ENCODE peak calls at places on chromosomes 12 and 14, in ten cellular contexts. X is ovary; A is frontal cortex; I is AML-193; R is mesothelial cell of epicardium; T is tibial artery; C is transverse colon; N is stimulated activated CD4-positive, alpha-beta T cell treated with anti-CD3 and anti-CD28 coated beads, TNF-alpha, amount 100 ng/mL, for 4 hours; B is T47D; H is BJ. Z is an unnamed sample.

GRCh38 chr12:117052386-117053049 is 46.7 kb downstream of the TESC start:
- DNase-seq in B (no peak), H (no peak), C (no peak), X (no peak), T (no peak), N (no peak), R (no peak), A (no peak), I (no peak), Z (no peak)

GRCh38 chr14:104991896-104992230 is 6.3 kb downstream of the CLBA1 start:
- DNase-seq in I (no peak), H (no peak), C (no peak), A (no peak), N (no peak), B (no peak), R (no peak), T (no peak), X (no peak), Z (no peak)

GRCh38 chr14:103334644-103335603 is 887 bp downstream of the EIF5 start:
- DNase-seq in T (peak), H (no peak), B (peak), N (peak), C (peak), R (peak), A (peak), I (peak), X (peak), Z (peak)

GRCh38 chr12:56687225-56688128 is 607 bp downstream of the PTGES3 start:
- DNase-seq in X (peak), H (no peak), A (no peak), B (no peak), R (peak), N (peak), I (peak), C (peak), T (peak), Z (no peak)

GRCh38 chr14:104974665-104975390 is 3.3 kb downstream of the AHNAK2 start:
- DNase-seq in X (no peak), A (no peak), I (no peak), B (no peak), N (no peak), H (no peak), C (no peak), R (no peak), T (peak), Z (no peak)

GRCh38 chr12:45518516-45519235 is 210.8 kb upstream of the ARID2 start:
- DNase-seq in A (no peak), B (no peak), C (no peak), I (no peak), H (no peak), X (no peak), R (no peak), N (no peak), T (no peak), Z (no peak)

GRCh38 chr14:101585211-101585610 is 23.9 kb downstream of the DIO3 start:
- DNase-seq in T (no peak), H (no peak), I (no peak), A (no peak), C (no peak), X (no peak), N (no peak), R (no peak), B (no peak), Z (no peak)

GRCh38 chr14:51780741-51781140 is 79.7 kb upstream of the GNG2 start:
- DNase-seq in C (no peak), H (no peak), N (no peak), X (no peak), A (no peak), R (no peak), T (no peak), B (no peak), I (no peak), Z (no peak)

GRCh38 chr12:130014485-130014807 is 110.6 kb upstream of the TMEM132D start:
- DNase-seq in N (no peak), T (no peak), A (no peak), C (no peak), R (no peak), I (no peak), H (no peak), X (no peak), B (no peak), Z (no peak)

GRCh38 chr14:104138891-104139459 is 588 bp downstream of the KIF26A start:
- DNase-seq in R (peak), X (peak), C (no peak), B (no peak), H (no peak), A (no peak), I (no peak), T (peak), N (no peak), Z (no peak)

GRCh38 chr12:98513379-98514318 is 1.7 kb upstream of the TMPO start:
- DNase-seq in T (no peak), H (no peak), B (no peak), I (peak), N (no peak), C (no peak), R (no peak), X (no peak), A (no peak), Z (no peak)

GRCh38 chr12:7145671-7146070 is 15.5 kb downstream of the CLSTN3 start:
- DNase-seq in T (peak), C (no peak), B (no peak), R (no peak), X (no peak), A (no peak), H (no peak), N (no peak), I (no peak), Z (no peak)

GRCh38 chr12:29067430-29067829 is 81.6 kb upstream of the FAR2 start:
- DNase-seq in R (no peak), I (peak), N (no peak), H (no peak), B (no peak), A (no peak), T (no peak), C (no peak), X (no peak), Z (no peak)

GRCh38 chr14:94043756-94044475 is 17.8 kb downstream of the OTUB2 start:
- DNase-seq in R (no peak), N (no peak), A (no peak), B (no peak), T (peak), C (no peak), I (no peak), H (no peak), X (no peak), Z (no peak)

GRCh38 chr12:111030800-111031199 is 110.4 kb upstream of the MYL2 start:
- DNase-seq in X (no peak), R (no peak), C (no peak), H (no peak), N (no peak), A (no peak), T (no peak), B (no peak), I (no peak), Z (no peak)

GRCh38 chr12:56996793-56997545 is 9.4 kb downstream of the ZBTB39 start:
- DNase-seq in C (no peak), H (no peak), N (no peak), R (no peak), T (no peak), X (no peak), A (no peak), I (no peak), B (no peak), Z (no peak)

GRCh38 chr14:69803753-69804152 is 6.7 kb upstream of the SLC10A1 start:
- DNase-seq in X (no peak), T (no peak), R (no peak), C (no peak), H (no peak), N (no peak), B (no peak), I (no peak), A (no peak), Z (no peak)

GRCh38 chr12:8692573-8692972 is 5.2 kb upstream of the RIMKLB start:
- DNase-seq in N (no peak), R (no peak), H (no peak), T (peak), A (peak), X (peak), C (peak), B (no peak), I (no peak), Z (no peak)

GRCh38 chr12:52561880-52562449 is 9.0 kb upstream of the KRT71 start:
- DNase-seq in C (no peak), B (no peak), H (no peak), R (no peak), X (no peak), N (no peak), T (no peak), A (no peak), I (no peak), Z (no peak)

GRCh38 chr12:87678453-87678852 is 350.7 kb downstream of the C12orf50 start:
- DNase-seq in I (no peak), T (no peak), A (no peak), R (no peak), B (no peak), X (no peak), C (no peak), N (no peak), H (no peak), Z (no peak)

GRCh38 chr14:90061849-90062794 is at the start of gene KCNK13:
- DNase-seq in B (peak), H (no peak), A (peak), T (no peak), X (no peak), R (peak), N (no peak), I (no peak), C (peak), Z (no peak)

GRCh38 chr12:32918890-32919791 is 22.6 kb upstream of the PKP2 start:
- DNase-seq in R (no peak), T (no peak), C (no peak), A (no peak), N (no peak), I (no peak), B (no peak), X (peak), H (no peak), Z (no peak)

GRCh38 chr12:75923964-75924666 is 107.5 kb downstream of the PHLDA1 start:
- DNase-seq in X (no peak), N (no peak), A (no peak), B (no peak), H (no peak), T (no peak), C (no peak), R (no peak), I (no peak), Z (no peak)

GRCh38 chr12:40672650-40673319 is 19.5 kb upstream of the CNTN1 start:
- DNase-seq in I (no peak), B (no peak), C (no peak), N (no peak), R (no peak), X (no peak), A (no peak), T (no peak), H (no peak), Z (no peak)

GRCh38 chr12:116096874-116097273 is 180.6 kb downstream of the MED13L start:
- DNase-seq in T (no peak), R (no peak), H (no peak), X (no peak), I (no peak), A (no peak), C (no peak), N (no peak), B (no peak), Z (no peak)

GRCh38 chr14:96752594-96752993 is 44.6 kb upstream of the VRK1 start:
- DNase-seq in H (no peak), B (no peak), T (no peak), C (no peak), A (no peak), R (no peak), N (no peak), X (no peak), I (no peak), Z (no peak)

GRCh38 chr14:101894365-101895113 is 69.8 kb upstream of the DYNC1H1 start:
- DNase-seq in R (no peak), N (no peak), C (peak), H (no peak), A (no peak), B (no peak), I (no peak), X (no peak), T (no peak), Z (no peak)

GRCh38 chr12:63816031-63816430 is 28.5 kb upstream of the SRGAP1 start:
- DNase-seq in N (no peak), X (no peak), C (no peak), B (no peak), T (no peak), H (no peak), A (no peak), I (no peak), R (no peak), Z (no peak)

GRCh38 chr12:112439769-112440168 is 21.0 kb downstream of the PTPN11 start:
- DNase-seq in I (no peak), C (no peak), N (no peak), A (no peak), X (no peak), R (no peak), T (no peak), H (no peak), B (no peak), Z (no peak)

GRCh38 chr12:66900616-66901015 is 221.7 kb upstream of the GRIP1 start:
- DNase-seq in C (no peak), B (no peak), I (no peak), N (no peak), R (no peak), H (no peak), T (no peak), A (no peak), X (no peak), Z (no peak)

GRCh38 chr14:24132061-24132685 is 1.7 kb downstream of the FITM1 start:
- DNase-seq in C (no peak), N (no peak), R (no peak), H (no peak), X (no peak), T (peak), I (no peak), B (no peak), A (no peak), Z (no peak)

GRCh38 chr12:51752490-51752889 is 96.0 kb downstream of the FIGNL2 start:
- DNase-seq in I (no peak), X (no peak), B (no peak), A (peak), R (peak), N (no peak), H (peak), C (peak), T (no peak), Z (peak)

GRCh38 chr12:132084681-132085635 is 59.2 kb downstream of the DDX51 start:
- DNase-seq in C (peak), R (no peak), T (peak), I (peak), B (peak), X (peak), H (no peak), N (peak), A (no peak), Z (peak)

GRCh38 chr12:31004666-31005065 is 69.0 kb upstream of the DDX11 start:
- DNase-seq in N (no peak), C (no peak), T (peak), X (no peak), I (no peak), A (no peak), H (no peak), R (no peak), B (no peak), Z (no peak)

GRCh38 chr12:77294016-77294415 is 228.6 kb upstream of the E2F7 start:
- DNase-seq in A (no peak), N (no peak), H (no peak), C (no peak), R (no peak), B (no peak), T (no peak), X (no peak), I (no peak), Z (no peak)

Z was measured in GM04504.